ENCODE peak calls at places on chromosomes 7 and 10, in seven cellular contexts. O, N, M, K, Z, Y and W are unnamed samples. For H3K4me1, the result is how much of the 10 kb centered on the place peaks cover.

GRCh38 chr10:22912763-22913389 is 15.0 kb upstream of the ARMC3 start:
- DNase-seq in O (no peak), Z (no peak), N (no peak), K (no peak), Y (no peak), M (no peak), W (no peak)

GRCh38 chr10:15349133-15349532 is 22.0 kb downstream of the FAM171A1 start:
- DNase-seq in M (no peak), K (no peak), Z (no peak), O (no peak), Y (no peak), N (no peak), W (no peak)

GRCh38 chr10:101812606-101813005 is 5.6 kb downstream of the OGA start:
- DNase-seq in N (no peak), M (no peak), O (no peak), K (no peak), Z (no peak), Y (no peak), W (no peak)

GRCh38 chr7:6271091-6271658 is 1.2 kb downstream of the CYTH3 start:
- DNase-seq in K (peak), Z (peak), M (peak), O (no peak), N (peak), Y (no peak), W (peak)

GRCh38 chr10:122648599-122649428 is 50.8 kb downstream of the C10orf120 start:
- DNase-seq in Y (peak), M (peak), Z (peak), O (peak), K (peak), N (peak), W (peak)

GRCh38 chr10:110501142-110501937 is 3.6 kb downstream of the DUSP5 start:
- DNase-seq in N (peak), K (peak), Z (peak), Y (peak), O (peak), M (peak), W (peak)

GRCh38 chr7:108570146-108570755 is 577 bp downstream of the DNAJB9 start:
- DNase-seq in K (peak), Y (peak), N (peak), Z (peak), M (peak), O (peak), W (no peak)

GRCh38 chr7:136869991-136870798 is 1.7 kb downstream of the CHRM2 start:
- DNase-seq in N (peak), O (no peak), K (peak), Z (no peak), M (peak), Y (no peak), W (peak)

GRCh38 chr7:17489987-17490386 is 191.5 kb downstream of the AHR start:
- DNase-seq in Z (no peak), Y (no peak), O (peak), K (no peak), M (no peak), N (no peak), W (no peak)

GRCh38 chr7:87128883-87129282 is 23.4 kb upstream of the DMTF1 start:
- DNase-seq in K (peak), O (no peak), M (no peak), Y (no peak), Z (no peak), N (no peak), W (no peak)

GRCh38 chr10:80462277-80462985 is 8.3 kb downstream of the TSPAN14 start:
- DNase-seq in O (no peak), N (no peak), M (no peak), Z (no peak), Y (no peak), K (no peak), W (no peak)

GRCh38 chr7:130392456-130392860 is 12.2 kb downstream of the CPA1 start:
- DNase-seq in Y (peak), N (no peak), M (no peak), K (peak), O (no peak), Z (no peak), W (no peak)
- H3K4me1 ChIP-seq in Y (under half), N (under half), M (under half), K (under half), O (under half), Z (under half), W (under half)

GRCh38 chr7:26510226-26510957 is 218.7 kb downstream of the SNX10 start:
- DNase-seq in K (no peak), O (no peak), Z (no peak), M (no peak), N (no peak), Y (no peak), W (no peak)
- H3K4me1 ChIP-seq in K (under half), O (under half), Z (under half), M (under half), N (under half), Y (under half), W (under half)

GRCh38 chr7:26857534-26858228 is 6.7 kb downstream of the SKAP2 start:
- DNase-seq in N (no peak), O (no peak), Y (peak), Z (peak), M (no peak), K (peak), W (no peak)

GRCh38 chr7:26859720-26860119 is 4.7 kb downstream of the SKAP2 start:
- DNase-seq in Z (no peak), O (no peak), N (no peak), M (no peak), K (no peak), Y (no peak), W (no peak)

GRCh38 chr7:26858735-26859134 is 5.7 kb downstream of the SKAP2 start:
- DNase-seq in O (no peak), K (no peak), M (no peak), Z (no peak), N (no peak), Y (no peak), W (no peak)

GRCh38 chr7:26857170-26857533 is 7.2 kb downstream of the SKAP2 start:
- DNase-seq in M (no peak), O (no peak), K (no peak), Y (no peak), N (no peak), Z (no peak), W (no peak)

DNA sequence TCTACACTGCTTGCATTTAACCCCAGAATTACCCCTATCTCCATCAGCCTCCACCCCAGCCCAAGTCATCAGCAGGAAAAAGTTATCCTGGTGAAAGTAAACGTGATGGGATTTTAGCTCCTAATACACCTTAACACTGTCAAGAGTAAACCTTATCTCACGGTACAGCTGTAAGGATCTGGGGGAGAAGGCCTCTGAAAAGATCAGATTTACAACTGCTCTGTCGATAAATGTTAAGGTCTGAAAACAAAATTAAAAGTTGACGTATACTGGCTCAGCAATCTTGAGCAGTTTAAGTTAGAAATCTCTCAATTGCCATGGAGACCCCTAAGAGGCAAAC is 6.2 kb downstream of the SKAP2 start:
- DNase-seq in N (no peak), K (no peak), M (no peak), Z (no peak), O (no peak), Y (no peak), W (no peak)
- H3K4me1 ChIP-seq in N (under half), K (under half), M (under half), Z (under half), O (under half), Y (under half), W (under half)

GRCh38 chr10:78442836-78443550 is 409.3 kb downstream of the RPS24 start:
- DNase-seq in Z (no peak), Y (no peak), K (peak), O (no peak), M (no peak), N (peak), W (no peak)

GRCh38 chr10:78438094-78438906 is 404.6 kb downstream of the RPS24 start:
- DNase-seq in Z (no peak), K (no peak), Y (no peak), M (no peak), N (no peak), O (no peak), W (no peak)

GRCh38 chr10:78441704-78442103 is 408.0 kb downstream of the RPS24 start:
- DNase-seq in K (no peak), M (no peak), O (no peak), Y (no peak), Z (no peak), N (no peak), W (no peak)

GRCh38 chr10:78438907-78439809 is 405.5 kb downstream of the RPS24 start:
- DNase-seq in M (no peak), Z (no peak), N (no peak), K (no peak), O (no peak), Y (no peak), W (no peak)

DNA sequence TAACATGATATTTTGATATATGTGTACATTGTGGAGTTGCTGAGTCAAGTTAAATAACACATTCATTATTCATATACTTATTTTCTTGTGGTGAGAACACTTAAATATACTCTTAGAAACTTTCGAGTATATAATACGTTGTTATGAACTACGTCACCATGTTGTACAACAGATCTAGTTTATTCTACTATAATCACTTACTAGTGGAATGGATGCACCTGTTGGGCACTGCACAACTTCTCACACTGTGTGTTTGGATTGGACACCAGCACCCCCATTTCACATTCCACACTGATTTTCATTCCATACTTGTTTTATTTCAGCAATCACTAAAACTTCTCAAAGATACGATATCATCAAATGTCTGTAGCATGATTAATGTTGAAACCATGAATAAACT is 407.3 kb downstream of the RPS24 start:
- DNase-seq in Y (no peak), M (no peak), O (no peak), K (no peak), Z (no peak), N (no peak), W (no peak)
- H3K4me1 ChIP-seq in Y (under half), M (under half), O (under half), K (under half), Z (under half), N (under half), W (under half)

GRCh38 chr10:33798754-33799153 is 464.3 kb upstream of the NRP1 start:
- DNase-seq in M (no peak), O (no peak), N (no peak), K (no peak), Z (no peak), Y (peak), W (no peak)
- H3K4me1 ChIP-seq in M (under half), O (under half), N (under half), K (under half), Z (under half), Y (under half), W (under half)

GRCh38 chr10:127990846-127991542 is 84.1 kb downstream of the PTPRE start:
- DNase-seq in M (no peak), Z (peak), N (no peak), Y (peak), K (peak), O (no peak), W (peak)

GRCh38 chr10:127984944-127985343 is 78.0 kb downstream of the PTPRE start:
- DNase-seq in O (no peak), Y (no peak), M (no peak), N (no peak), K (no peak), Z (no peak), W (no peak)

GRCh38 chr10:127986543-127987466 is 79.9 kb downstream of the PTPRE start:
- DNase-seq in M (no peak), K (no peak), O (no peak), Z (no peak), Y (no peak), N (no peak), W (no peak)

GRCh38 chr10:127989481-127989964 is 82.6 kb downstream of the PTPRE start:
- DNase-seq in O (no peak), M (no peak), K (no peak), N (no peak), Z (no peak), Y (peak), W (no peak)

DNA sequence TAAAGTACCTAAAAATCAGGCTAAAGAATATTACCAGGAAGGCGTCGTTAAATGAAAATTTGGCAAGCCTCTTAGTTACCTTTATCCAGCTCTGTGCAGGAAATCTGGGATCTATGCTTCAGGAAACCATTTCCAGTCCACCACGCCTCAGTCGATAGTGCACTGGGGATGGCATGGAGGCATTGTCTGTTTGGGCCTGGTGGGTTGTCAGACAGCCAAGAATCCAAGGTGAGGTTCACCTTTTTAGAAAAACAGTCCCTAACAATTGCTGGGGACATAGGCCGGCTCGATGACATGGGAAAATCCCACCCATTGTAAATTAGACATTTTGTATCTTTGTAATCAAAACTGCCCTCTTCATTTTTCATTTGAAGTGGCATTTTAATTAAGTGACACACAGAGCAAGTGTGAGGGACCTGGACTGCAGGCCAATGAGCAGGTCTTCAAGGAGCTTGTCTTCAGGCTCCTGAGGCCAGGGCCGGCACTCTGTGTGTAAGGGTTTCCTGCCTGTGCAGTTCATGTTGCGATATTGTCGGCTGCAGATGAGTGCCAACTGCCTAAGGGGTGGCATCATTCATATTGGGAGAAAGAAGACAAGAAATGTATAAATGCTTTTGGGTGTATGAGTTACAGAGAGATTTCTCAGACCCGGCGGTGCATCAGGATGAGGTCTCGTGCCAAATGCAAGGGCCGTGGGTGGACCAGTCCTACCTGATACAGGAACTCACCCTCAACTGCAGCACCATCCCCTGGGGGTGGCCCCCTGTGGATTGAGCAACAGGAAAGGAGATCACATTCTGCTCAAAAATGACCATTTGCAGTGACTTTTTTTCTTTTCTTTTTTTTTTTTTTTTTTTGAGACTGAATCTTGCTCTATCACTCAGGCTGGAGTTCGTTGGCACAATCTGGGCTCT is 80.8 kb downstream of the PTPRE start:
- DNase-seq in O (no peak), K (no peak), M (no peak), Y (no peak), N (no peak), Z (no peak), W (no peak)
- H3K4me1 ChIP-seq in O (under half), K (under half), M (under half), Y (under half), N (under half), Z (under half), W (under half)